ENCODE peak calls at places on chromosome 1, in ten cellular contexts. One of them, this sample, is unnamed.

GRCh38 chr1:56590520-56591011 is 11.2 kb upstream of the PLPP3 start:
- DNase-seq in sigmoid colon: no peak
- DNase-seq in GM23338: no peak
- DNase-seq in Panc1: no peak
- DNase-seq in stomach: no peak
- DNase-seq in K562: no peak
- DNase-seq in HCT116: no peak
- DNase-seq in spleen: no peak
- DNase-seq in transverse colon: no peak
- DNase-seq in GM12878: no peak
- DNase-seq in this sample: no peak

GRCh38 chr1:240092301-240093119 is 827 bp downstream of the FMN2 start:
- DNase-seq in sigmoid colon: peak; percentile 66
- DNase-seq in GM23338: peak; percentile 57
- DNase-seq in Panc1: no peak
- DNase-seq in stomach: no peak
- DNase-seq in K562: no peak
- DNase-seq in HCT116: no peak
- DNase-seq in spleen: no peak
- DNase-seq in transverse colon: peak; percentile 9
- DNase-seq in GM12878: no peak
- DNase-seq in this sample: no peak

GRCh38 chr1:201123866-201124265 is 3.1 kb downstream of the ASCL5 start:
- DNase-seq in sigmoid colon: no peak
- DNase-seq in GM23338: no peak
- DNase-seq in Panc1: no peak
- DNase-seq in stomach: no peak
- DNase-seq in K562: no peak
- DNase-seq in HCT116: no peak
- DNase-seq in spleen: no peak
- DNase-seq in transverse colon: no peak
- DNase-seq in GM12878: no peak
- DNase-seq in this sample: no peak

GRCh38 chr1:167542109-167543032 is 11.2 kb downstream of the CREG1 start:
- DNase-seq in sigmoid colon: no peak
- DNase-seq in GM23338: no peak
- DNase-seq in Panc1: no peak
- DNase-seq in stomach: no peak
- DNase-seq in K562: peak; percentile 13
- DNase-seq in HCT116: no peak
- DNase-seq in spleen: no peak
- DNase-seq in transverse colon: no peak
- DNase-seq in GM12878: no peak
- DNase-seq in this sample: no peak

GRCh38 chr1:92194516-92194915 is 23.2 kb upstream of the C1orf146 start:
- DNase-seq in sigmoid colon: no peak
- DNase-seq in GM23338: no peak
- DNase-seq in Panc1: no peak
- DNase-seq in stomach: no peak
- DNase-seq in K562: no peak
- DNase-seq in HCT116: no peak
- DNase-seq in spleen: no peak
- DNase-seq in transverse colon: no peak
- DNase-seq in GM12878: no peak
- DNase-seq in this sample: no peak

GRCh38 chr1:27955076-27955475 is 4.7 kb upstream of the XKR8 start:
- DNase-seq in sigmoid colon: no peak
- DNase-seq in GM23338: no peak
- DNase-seq in Panc1: no peak
- DNase-seq in stomach: no peak
- DNase-seq in K562: no peak
- DNase-seq in HCT116: no peak
- DNase-seq in spleen: peak; percentile 21
- DNase-seq in transverse colon: no peak
- DNase-seq in GM12878: no peak
- DNase-seq in this sample: no peak

GRCh38 chr1:179881642-179882252 is 338 bp upstream of the TOR1AIP1 start:
- DNase-seq in sigmoid colon: peak; percentile 97
- DNase-seq in GM23338: peak; percentile 83
- DNase-seq in Panc1: peak; percentile 77
- DNase-seq in stomach: peak; percentile 80
- DNase-seq in K562: no peak
- DNase-seq in HCT116: peak; percentile 55
- DNase-seq in spleen: no peak
- DNase-seq in transverse colon: peak; percentile 82
- DNase-seq in GM12878: no peak
- DNase-seq in this sample: peak; percentile 90

GRCh38 chr1:20174937-20175666 is 10.8 kb upstream of the UBXN10 start:
- DNase-seq in sigmoid colon: no peak
- DNase-seq in GM23338: no peak
- DNase-seq in Panc1: no peak
- DNase-seq in stomach: no peak
- DNase-seq in K562: no peak
- DNase-seq in HCT116: no peak
- DNase-seq in spleen: no peak
- DNase-seq in transverse colon: no peak
- DNase-seq in GM12878: no peak
- DNase-seq in this sample: no peak

DNA sequence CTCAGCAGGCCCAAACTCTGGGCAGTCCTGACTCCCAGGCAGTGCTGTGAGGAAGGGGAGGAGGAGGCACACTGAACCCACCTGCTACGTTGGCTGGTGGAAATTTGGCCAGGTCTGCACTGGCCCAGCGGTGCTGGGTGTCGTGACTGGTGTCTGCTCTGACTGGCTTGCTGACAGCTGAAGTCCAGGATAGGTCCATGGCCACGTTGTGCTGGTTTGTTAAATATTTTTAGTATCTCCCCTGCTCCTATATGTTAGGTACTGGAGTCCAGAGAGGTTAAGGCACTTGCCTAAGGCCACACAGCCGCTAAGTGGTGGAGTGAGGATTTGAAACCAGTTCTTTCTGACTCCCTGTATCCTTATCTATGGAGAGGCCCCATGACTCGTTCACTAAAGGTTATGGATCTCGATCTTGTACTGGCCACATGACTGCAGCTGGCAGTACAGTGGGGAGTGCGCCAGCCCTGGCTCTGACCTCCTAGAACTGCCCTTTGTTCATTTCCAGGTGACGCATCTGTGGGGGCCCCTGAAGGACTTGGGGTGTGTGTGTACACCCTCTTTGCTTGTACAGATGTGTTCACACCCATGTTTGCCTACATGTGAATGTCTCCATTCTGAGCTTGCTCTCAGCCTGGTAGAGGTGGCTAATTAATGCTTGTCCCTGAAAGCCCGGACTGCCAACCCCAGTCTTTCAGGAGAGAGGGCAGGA is 19.6 kb downstream of the TNFRSF1B start:
- DNase-seq in sigmoid colon: no peak
- DNase-seq in GM23338: no peak
- DNase-seq in Panc1: no peak
- DNase-seq in stomach: peak; percentile 52
- DNase-seq in K562: no peak
- DNase-seq in HCT116: no peak
- DNase-seq in spleen: no peak
- DNase-seq in transverse colon: no peak
- DNase-seq in GM12878: no peak
- DNase-seq in this sample: no peak
- H3K4me1 ChIP-seq in sigmoid colon: no peaks in the 10 kb centered on the region
- H3K4me1 ChIP-seq in GM23338: peaks cover 7% of the 10 kb centered on the region
- H3K4me1 ChIP-seq in Panc1: peaks cover 8% of the 10 kb centered on the region
- H3K4me1 ChIP-seq in stomach: peaks cover 47% of the 10 kb centered on the region
- H3K4me1 ChIP-seq in K562: peaks cover 32% of the 10 kb centered on the region
- H3K4me1 ChIP-seq in HCT116: no peaks in the 10 kb centered on the region
- H3K4me1 ChIP-seq in spleen: peaks cover 77% of the 10 kb centered on the region
- H3K4me1 ChIP-seq in transverse colon: peaks cover 41% of the 10 kb centered on the region
- H3K4me1 ChIP-seq in GM12878: peaks cover 16% of the 10 kb centered on the region
- H3K4me1 ChIP-seq in this sample: no peaks in the 10 kb centered on the region

DNA sequence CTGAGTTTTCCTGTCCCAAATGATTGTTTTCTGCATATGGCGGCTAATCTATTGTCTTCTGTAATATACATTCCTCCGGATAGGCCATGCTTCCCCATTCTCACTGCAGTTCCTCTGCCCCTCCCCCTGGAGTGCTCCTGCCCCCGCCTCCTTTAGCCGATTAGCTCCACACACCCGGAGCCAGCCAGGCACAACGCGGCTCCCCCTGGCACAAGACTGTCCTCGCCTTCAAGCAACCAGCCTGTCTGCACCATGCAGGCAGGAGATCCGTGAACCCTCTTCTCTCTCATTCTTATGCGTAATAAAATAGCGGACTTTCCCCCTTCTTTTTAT is 18.0 kb downstream of the SERTAD4 start:
- DNase-seq in sigmoid colon: peak; percentile 70
- DNase-seq in GM23338: peak; percentile 83
- DNase-seq in Panc1: no peak
- DNase-seq in stomach: peak; percentile 65
- DNase-seq in K562: no peak
- DNase-seq in HCT116: no peak
- DNase-seq in spleen: no peak
- DNase-seq in transverse colon: peak; percentile 33
- DNase-seq in GM12878: no peak
- DNase-seq in this sample: peak; percentile 25
- H3K4me3 ChIP-seq in sigmoid colon: no peak overlapping the region
- H3K4me3 ChIP-seq in GM23338: peak overlapping the region; percentile 68
- H3K4me3 ChIP-seq in Panc1: no peak overlapping the region
- H3K4me3 ChIP-seq in stomach: peak overlapping the region; percentile 64
- H3K4me3 ChIP-seq in K562: no peak overlapping the region
- H3K4me3 ChIP-seq in HCT116: peak overlapping the region; percentile 48
- H3K4me3 ChIP-seq in spleen: peak overlapping the region; percentile 70
- H3K4me3 ChIP-seq in transverse colon: no peak overlapping the region
- H3K4me3 ChIP-seq in GM12878: no peak overlapping the region
- H3K4me3 ChIP-seq in this sample: peak overlapping the region; percentile 44

DNA sequence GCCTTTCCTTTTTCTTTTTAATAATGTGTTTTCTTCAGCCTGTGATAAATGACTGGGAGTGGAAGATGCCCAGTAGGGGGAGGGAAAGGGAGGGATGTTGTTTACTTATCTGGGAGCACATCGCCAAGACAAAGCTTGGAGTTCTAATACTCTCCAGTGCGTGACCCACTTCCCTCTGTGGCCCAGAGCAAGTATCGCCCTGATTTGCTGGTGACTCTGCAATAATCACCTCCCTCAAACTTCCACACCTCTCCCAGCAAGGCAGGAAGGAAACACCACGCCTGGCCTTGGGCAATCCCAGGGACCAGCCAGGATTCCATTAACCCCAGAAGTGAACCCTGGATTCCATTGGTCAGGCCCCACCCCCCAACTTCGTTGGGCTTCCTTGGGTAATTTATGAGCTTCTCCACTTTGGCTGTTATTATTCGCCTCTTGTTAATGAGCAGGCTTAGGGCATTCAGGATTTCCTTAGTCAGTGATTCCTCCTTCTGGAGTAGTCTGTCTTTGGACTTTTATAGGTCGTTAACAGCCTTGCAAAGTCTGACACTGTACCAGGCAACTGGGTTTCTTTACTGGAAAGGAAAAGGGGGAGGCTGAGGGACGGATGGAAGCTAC is 24.3 kb upstream of the GRHL3 start:
- DNase-seq in sigmoid colon: peak; percentile 93
- DNase-seq in GM23338: peak; percentile 57
- DNase-seq in Panc1: no peak
- DNase-seq in stomach: peak; percentile 40
- DNase-seq in K562: no peak
- DNase-seq in HCT116: no peak
- DNase-seq in spleen: no peak
- DNase-seq in transverse colon: peak; percentile 61
- DNase-seq in GM12878: no peak
- DNase-seq in this sample: peak; percentile 76
- TF ChIP-seq POLR2AphosphoS5 in sigmoid colon: peak; percentile 69
- TF ChIP-seq POLR2AphosphoS5 in GM23338: no peak
- TF ChIP-seq POLR2AphosphoS5 in Panc1: no peak
- TF ChIP-seq POLR2AphosphoS5 in stomach: peak; percentile 14
- TF ChIP-seq POLR2AphosphoS5 in K562: no peak
- TF ChIP-seq POLR2AphosphoS5 in HCT116: no peak
- TF ChIP-seq POLR2AphosphoS5 in spleen: peak; percentile 47
- TF ChIP-seq POLR2AphosphoS5 in transverse colon: no peak
- TF ChIP-seq POLR2AphosphoS5 in GM12878: no peak
- TF ChIP-seq POLR2AphosphoS5 in this sample: peak; percentile 47

GRCh38 chr1:3250624-3251023 is 181.6 kb downstream of the PRDM16 start:
- DNase-seq in sigmoid colon: no peak
- DNase-seq in GM23338: no peak
- DNase-seq in Panc1: no peak
- DNase-seq in stomach: no peak
- DNase-seq in K562: no peak
- DNase-seq in HCT116: no peak
- DNase-seq in spleen: no peak
- DNase-seq in transverse colon: no peak
- DNase-seq in GM12878: no peak
- DNase-seq in this sample: no peak

GRCh38 chr1:3248416-3249141 is 179.6 kb downstream of the PRDM16 start:
- DNase-seq in sigmoid colon: no peak
- DNase-seq in GM23338: no peak
- DNase-seq in Panc1: no peak
- DNase-seq in stomach: no peak
- DNase-seq in K562: no peak
- DNase-seq in HCT116: no peak
- DNase-seq in spleen: no peak
- DNase-seq in transverse colon: no peak
- DNase-seq in GM12878: no peak
- DNase-seq in this sample: no peak

GRCh38 chr1:3249846-3250501 is 181.0 kb downstream of the PRDM16 start:
- DNase-seq in sigmoid colon: no peak
- DNase-seq in GM23338: peak; percentile 31
- DNase-seq in Panc1: no peak
- DNase-seq in stomach: peak; percentile 61
- DNase-seq in K562: no peak
- DNase-seq in HCT116: no peak
- DNase-seq in spleen: no peak
- DNase-seq in transverse colon: peak; percentile 11
- DNase-seq in GM12878: no peak
- DNase-seq in this sample: no peak

GRCh38 chr1:3247521-3248031 is 178.6 kb downstream of the PRDM16 start:
- DNase-seq in sigmoid colon: no peak
- DNase-seq in GM23338: peak; percentile 77
- DNase-seq in Panc1: no peak
- DNase-seq in stomach: no peak
- DNase-seq in K562: no peak
- DNase-seq in HCT116: no peak
- DNase-seq in spleen: no peak
- DNase-seq in transverse colon: no peak
- DNase-seq in GM12878: no peak
- DNase-seq in this sample: no peak

DNA sequence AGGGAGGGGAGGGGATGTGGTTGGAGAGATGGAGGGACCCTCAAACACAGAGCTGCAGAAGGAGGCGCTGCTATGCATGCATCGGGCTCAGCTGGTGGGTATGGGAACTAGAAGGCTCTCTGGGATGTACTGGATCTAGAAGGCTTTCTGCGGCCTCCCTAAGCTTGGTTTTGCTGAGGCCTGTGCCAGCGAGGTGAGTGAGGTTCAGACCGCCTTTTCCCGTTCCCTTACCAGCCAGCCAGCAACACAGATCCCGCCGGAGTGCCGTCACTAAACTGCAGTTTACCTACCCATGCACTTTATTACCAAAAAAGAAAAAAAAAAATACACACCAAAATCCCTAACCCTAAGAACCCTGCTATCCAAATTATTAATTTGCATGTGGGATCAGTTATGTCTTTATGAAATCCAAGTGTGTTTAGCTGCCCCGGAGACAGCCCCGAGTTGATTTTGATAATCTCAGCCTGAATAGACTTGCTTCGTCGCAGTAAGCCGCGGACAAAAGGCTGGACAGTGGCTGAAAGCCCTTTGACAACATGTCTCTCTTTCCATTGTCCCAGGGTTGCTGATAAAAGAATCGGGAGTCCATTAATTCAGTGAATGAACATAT is 180.3 kb downstream of the PRDM16 start:
- DNase-seq in sigmoid colon: no peak
- DNase-seq in GM23338: no peak
- DNase-seq in Panc1: no peak
- DNase-seq in stomach: no peak
- DNase-seq in K562: no peak
- DNase-seq in HCT116: no peak
- DNase-seq in spleen: no peak
- DNase-seq in transverse colon: no peak
- DNase-seq in GM12878: no peak
- DNase-seq in this sample: no peak
- H3K4me1 ChIP-seq in sigmoid colon: no peaks in the 10 kb centered on the region
- H3K4me1 ChIP-seq in GM23338: peaks cover 15% of the 10 kb centered on the region
- H3K4me1 ChIP-seq in Panc1: no peaks in the 10 kb centered on the region
- H3K4me1 ChIP-seq in stomach: peaks cover 47% of the 10 kb centered on the region
- H3K4me1 ChIP-seq in K562: peaks cover 17% of the 10 kb centered on the region
- H3K4me1 ChIP-seq in HCT116: peaks cover 3% of the 10 kb centered on the region
- H3K4me1 ChIP-seq in spleen: peaks cover 8% of the 10 kb centered on the region
- H3K4me1 ChIP-seq in transverse colon: peaks cover 6% of the 10 kb centered on the region
- H3K4me1 ChIP-seq in GM12878: no peaks in the 10 kb centered on the region
- H3K4me1 ChIP-seq in this sample: no peaks in the 10 kb centered on the region